ENCODE peak calls at places on chromosomes 1 and 21, in eight cellular contexts. H is posterior cingulate gyrus; A is GM23338; E is neural progenitor cell; Y is retina; S is transverse colon; J is RWPE1; T is stimulated activated CD8-positive, alpha-beta memory T cell treated with anti-CD3 and anti-CD28 coated beads, Interleukin-15, amount 100 ng/mL, for 1 hour. Z is an unnamed sample.

GRCh38 chr1:39829791-39830533 is 41.3 kb upstream of the BMP8B start:
- DNase-seq in H (no peak), A (no peak), E (no peak), Y (no peak), S (no peak), J (no peak), T (no peak), Z (no peak)

GRCh38 chr1:236870721-236871120 is 75.6 kb downstream of the MTR start:
- DNase-seq in H (no peak), A (no peak), E (no peak), Y (no peak), S (no peak), J (no peak), T (no peak), Z (no peak)

GRCh38 chr1:195202271-195202670 is 1406.0 kb downstream of the KCNT2 start:
- DNase-seq in H (no peak), A (no peak), E (no peak), Y (no peak), S (no peak), J (no peak), T (no peak), Z (no peak)

GRCh38 chr1:100767176-100767876 is 47.8 kb downstream of the VCAM1 start:
- DNase-seq in H (no peak), A (no peak), E (no peak), Y (no peak), S (no peak), J (no peak), T (no peak), Z (no peak)

GRCh38 chr1:3775498-3776230 is 3.1 kb downstream of the SMIM1 start:
- DNase-seq in H (peak; percentile 82), A (peak; percentile 82), E (peak; percentile 72), Y (peak; percentile 73), S (peak; percentile 71), J (peak; percentile 51), T (no peak), Z (peak; percentile 64)

GRCh38 chr1:177229781-177230180 is 59.0 kb downstream of the BRINP2 start:
- DNase-seq in H (peak; percentile 94), A (peak; percentile 17), E (no peak), Y (no peak), S (no peak), J (no peak), T (no peak), Z (no peak)

GRCh38 chr1:24968941-24969585 is 39.0 kb upstream of the RUNX3 start:
- DNase-seq in H (peak; percentile 58), A (no peak), E (no peak), Y (no peak), S (no peak), J (peak; percentile 30), T (no peak), Z (no peak)

GRCh38 chr1:195335541-195335940 is 1272.7 kb downstream of the KCNT2 start:
- DNase-seq in H (no peak), A (no peak), E (no peak), Y (no peak), S (no peak), J (no peak), T (no peak), Z (no peak)

GRCh38 chr1:76198452-76198851 is 123.9 kb downstream of the ST6GALNAC3 start:
- DNase-seq in H (no peak), A (no peak), E (no peak), Y (no peak), S (no peak), J (no peak), T (no peak), Z (no peak)

GRCh38 chr21:31220567-31220966 is 123.5 kb downstream of the TIAM1 start:
- DNase-seq in H (no peak), A (no peak), E (peak; percentile 58), Y (no peak), S (no peak), J (no peak), T (no peak), Z (peak; percentile 2)

GRCh38 chr1:223678841-223679240 is 13.3 kb upstream of the CAPN8 start:
- DNase-seq in H (no peak), A (no peak), E (no peak), Y (no peak), S (no peak), J (no peak), T (no peak), Z (no peak)

GRCh38 chr1:63487336-63488065 is 35.5 kb downstream of the ITGB3BP start:
- DNase-seq in H (no peak), A (no peak), E (no peak), Y (no peak), S (no peak), J (no peak), T (no peak), Z (no peak)

GRCh38 chr21:24200052-24200451 is 1407.2 kb downstream of the MRPL39 start:
- DNase-seq in H (no peak), A (no peak), E (no peak), Y (no peak), S (no peak), J (no peak), T (no peak), Z (no peak)

GRCh38 chr1:25461783-25462182 is 31.1 kb downstream of the MACO1 start:
- DNase-seq in H (no peak), A (no peak), E (no peak), Y (no peak), S (no peak), J (no peak), T (no peak), Z (no peak)

GRCh38 chr1:59669752-59670312 is 144.9 kb upstream of the HOOK1 start:
- DNase-seq in H (peak; percentile 93), A (peak; percentile 86), E (peak; percentile 87), Y (peak; percentile 82), S (no peak), J (no peak), T (no peak), Z (no peak)

GRCh38 chr1:201759194-201759814 is 69.7 kb upstream of the IPO9 start:
- DNase-seq in H (no peak), A (no peak), E (no peak), Y (no peak), S (no peak), J (no peak), T (no peak), Z (no peak)

GRCh38 chr1:22841754-22842370 is 130.8 kb downstream of the LACTBL1 start:
- DNase-seq in H (peak; percentile 89), A (no peak), E (no peak), Y (no peak), S (no peak), J (no peak), T (no peak), Z (no peak)

GRCh38 chr1:111219466-111220286 is 7.8 kb upstream of the CHI3L2 start:
- DNase-seq in H (peak; percentile 84), A (no peak), E (peak; percentile 87), Y (no peak), S (peak; percentile 41), J (no peak), T (no peak), Z (no peak)

GRCh38 chr1:18836654-18837053 is 22.8 kb downstream of the TAS1R2 start:
- DNase-seq in H (peak; percentile 45), A (peak; percentile 27), E (no peak), Y (no peak), S (no peak), J (peak; percentile 23), T (no peak), Z (no peak)

GRCh38 chr1:183251101-183251958 is 65.3 kb downstream of the LAMC2 start:
- DNase-seq in H (no peak), A (no peak), E (no peak), Y (no peak), S (no peak), J (no peak), T (no peak), Z (no peak)

GRCh38 chr1:210123924-210124589 is 108.5 kb upstream of the SERTAD4 start:
- DNase-seq in H (no peak), A (no peak), E (no peak), Y (no peak), S (no peak), J (peak; percentile 75), T (no peak), Z (no peak)

GRCh38 chr1:51926171-51926812 is 47.8 kb upstream of the NRDC start:
- DNase-seq in H (no peak), A (peak; percentile 70), E (peak; percentile 61), Y (no peak), S (no peak), J (no peak), T (no peak), Z (peak; percentile 32)

GRCh38 chr21:45259206-45259795 is 28.4 kb downstream of the POFUT2 start:
- DNase-seq in H (no peak), A (no peak), E (no peak), Y (no peak), S (no peak), J (no peak), T (no peak), Z (no peak)

GRCh38 chr1:15337656-15338402 is 71.9 kb upstream of the EFHD2 start:
- DNase-seq in H (no peak), A (no peak), E (no peak), Y (no peak), S (no peak), J (peak; percentile 73), T (no peak), Z (no peak)

GRCh38 chr1:245986404-245987221 is 520.5 kb downstream of the SMYD3 start:
- DNase-seq in H (no peak), A (no peak), E (no peak), Y (no peak), S (peak; percentile 44), J (peak; percentile 55), T (no peak), Z (no peak)

GRCh38 chr1:64136749-64137568 is 66.5 kb upstream of the UBE2U start:
- DNase-seq in H (peak; percentile 95), A (peak; percentile 90), E (peak; percentile 77), Y (peak; percentile 84), S (peak; percentile 80), J (peak; percentile 62), T (peak; percentile 39), Z (peak; percentile 38)

GRCh38 chr1:108817016-108817415 is 39.9 kb downstream of the AKNAD1 start:
- DNase-seq in H (peak; percentile 88), A (no peak), E (no peak), Y (peak; percentile 42), S (peak; percentile 33), J (no peak), T (no peak), Z (no peak)

GRCh38 chr1:22518379-22518778 is 44.9 kb upstream of the EPHA8 start:
- DNase-seq in H (peak; percentile 90), A (no peak), E (no peak), Y (no peak), S (no peak), J (no peak), T (no peak), Z (no peak)

GRCh38 chr1:86866665-86867064 is 47.3 kb downstream of the SELENOF start:
- DNase-seq in H (no peak), A (no peak), E (no peak), Y (no peak), S (no peak), J (no peak), T (no peak), Z (no peak)

GRCh38 chr1:16630661-16631247 is 17.4 kb upstream of the NBPF1 start:
- DNase-seq in H (peak; percentile 93), A (peak; percentile 28), E (no peak), Y (no peak), S (peak; percentile 24), J (no peak), T (no peak), Z (no peak)

GRCh38 chr21:42350271-42350885 is 416 bp downstream of the TFF2 start:
- DNase-seq in H (peak; percentile 65), A (no peak), E (no peak), Y (no peak), S (no peak), J (no peak), T (no peak), Z (no peak)

GRCh38 chr21:46568562-46568961 is 36.3 kb downstream of the S100B start:
- DNase-seq in H (no peak), A (no peak), E (no peak), Y (no peak), S (no peak), J (no peak), T (no peak), Z (no peak)

GRCh38 chr1:16294219-16295212 is 57.5 kb upstream of the CPLANE2 start:
- DNase-seq in H (peak; percentile 1), A (no peak), E (no peak), Y (no peak), S (no peak), J (peak; percentile 23), T (no peak), Z (peak; percentile 7)

GRCh38 chr1:40058453-40059291 is 18.1 kb downstream of the CAP1 start:
- DNase-seq in H (no peak), A (no peak), E (no peak), Y (no peak), S (no peak), J (no peak), T (no peak), Z (no peak)